ENCODE peak calls at places on chromosomes 13 and 19, in six cellular contexts. U is CD4-positive, alpha-beta memory T cell; Z is mesenchymal stem cell; J is fibroblast of lung; R is heart right ventricle; I is body of pancreas. V is an unnamed sample. For H3K4me1, the result is how much of the 10 kb centered on the place peaks cover.

GRCh38 chr19:13031917-13032623 is 36.8 kb downstream of the NFIX start:
- DNase-seq in U (no peak), Z (no peak), J (peak), R (no peak), I (no peak), V (no peak)

GRCh38 chr13:101575591-101575990 is 123.1 kb downstream of the ITGBL1 start:
- DNase-seq in U (no peak), Z (no peak), J (no peak), R (no peak), I (no peak), V (no peak)

GRCh38 chr19:50717891-50718254 is 1.7 kb downstream of the SHANK1 start:
- DNase-seq in U (no peak), Z (no peak), J (no peak), R (no peak), I (no peak), V (no peak)

GRCh38 chr13:29832899-29833298 is 17.5 kb downstream of the UBL3 start:
- DNase-seq in U (no peak), Z (no peak), J (no peak), R (no peak), I (no peak), V (no peak)

GRCh38 chr13:43072394-43072793 is 49.0 kb downstream of the DNAJC15 start:
- DNase-seq in U (no peak), Z (peak), J (no peak), R (no peak), I (peak), V (no peak)

GRCh38 chr19:38243279-38243673 is 12.9 kb downstream of the PPP1R14A start:
- DNase-seq in U (no peak), Z (no peak), J (no peak), R (no peak), I (no peak), V (no peak)

GRCh38 chr19:48859711-48860572 is 8.5 kb downstream of the PLEKHA4 start:
- DNase-seq in U (no peak), Z (no peak), J (no peak), R (no peak), I (peak), V (no peak)

GRCh38 chr13:113489549-113490495 is 689 bp downstream of the DCUN1D2 start:
- DNase-seq in U (peak), Z (peak), J (peak), R (peak), I (no peak), V (peak)

GRCh38 chr13:65830411-65831172 is 1399.5 kb downstream of the PCDH9 start:
- DNase-seq in U (no peak), Z (no peak), J (no peak), R (no peak), I (no peak), V (no peak)

GRCh38 chr13:30963794-30964193 is 31.3 kb downstream of the TEX26 start:
- DNase-seq in U (no peak), Z (no peak), J (peak), R (no peak), I (peak), V (no peak)

GRCh38 chr13:28532226-28533048 is 37.5 kb upstream of the FLT1 start:
- DNase-seq in U (no peak), Z (peak), J (no peak), R (peak), I (no peak), V (no peak)

GRCh38 chr19:38596057-38596981 is 21.4 kb downstream of the MAP4K1 start:
- DNase-seq in U (no peak), Z (peak), J (no peak), R (no peak), I (peak), V (peak)

GRCh38 chr13:99971576-99972189 is at the start of gene ZIC5:
- DNase-seq in U (peak), Z (no peak), J (no peak), R (no peak), I (no peak), V (no peak)

GRCh38 chr13:110683203-110683883 is 22.6 kb downstream of the CARS2 start:
- DNase-seq in U (peak), Z (peak), J (no peak), R (no peak), I (no peak), V (no peak)

GRCh38 chr13:113918981-113919646 is 54.8 kb downstream of the C13orf46 start:
- DNase-seq in U (no peak), Z (no peak), J (no peak), R (no peak), I (no peak), V (no peak)

GRCh38 chr19:17542793-17543582 is 12.5 kb upstream of the COLGALT1 start:
- DNase-seq in U (no peak), Z (no peak), J (no peak), R (no peak), I (no peak), V (no peak)
- H3K4me1 ChIP-seq in U (under half), Z (under half), J (under half), R (under half), I (under half), V (under half)

GRCh38 chr13:24660023-24660806 is 20.0 kb upstream of the ATP12A start:
- DNase-seq in U (no peak), Z (peak), J (no peak), R (no peak), I (no peak), V (no peak)

GRCh38 chr13:24663089-24663395 is 17.2 kb upstream of the ATP12A start:
- DNase-seq in U (no peak), Z (no peak), J (no peak), R (no peak), I (no peak), V (no peak)

GRCh38 chr13:24662195-24663088 is 17.8 kb upstream of the ATP12A start:
- DNase-seq in U (no peak), Z (no peak), J (no peak), R (no peak), I (no peak), V (no peak)

GRCh38 chr13:24659239-24659638 is 21.0 kb upstream of the ATP12A start:
- DNase-seq in U (no peak), Z (no peak), J (no peak), R (no peak), I (no peak), V (no peak)

DNA sequence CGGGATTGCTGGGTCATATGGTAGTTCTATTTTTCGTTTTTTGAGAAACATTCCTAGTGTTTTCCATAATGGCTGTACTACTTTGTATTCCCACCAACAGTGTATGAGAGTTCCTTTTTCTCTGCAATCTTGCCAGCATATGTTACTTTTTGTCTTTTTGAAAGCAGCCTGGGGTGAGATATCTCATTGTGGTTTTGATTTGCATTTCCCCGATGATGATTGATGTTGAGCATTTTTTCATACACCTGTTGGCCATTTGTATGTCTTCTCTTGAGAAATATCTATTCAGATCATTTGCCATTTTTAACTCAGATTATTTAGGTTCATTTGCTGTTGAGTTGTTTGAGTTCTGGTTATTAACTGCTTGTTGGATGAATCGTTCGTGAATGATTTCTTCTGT is 18.5 kb upstream of the ATP12A start:
- DNase-seq in U (no peak), Z (no peak), J (no peak), R (no peak), I (no peak), V (no peak)
- H3K4me1 ChIP-seq in U (under half), Z (under half), J (under half), R (under half), I (under half), V (under half)

GRCh38 chr19:7542556-7543348 is 7.2 kb downstream of the PNPLA6 start:
- DNase-seq in U (no peak), Z (no peak), J (no peak), R (no peak), I (no peak), V (peak)
- H3K4me1 ChIP-seq in U (under half), Z (under half), J (under half), R (under half), I (under half), V (under half)

DNA sequence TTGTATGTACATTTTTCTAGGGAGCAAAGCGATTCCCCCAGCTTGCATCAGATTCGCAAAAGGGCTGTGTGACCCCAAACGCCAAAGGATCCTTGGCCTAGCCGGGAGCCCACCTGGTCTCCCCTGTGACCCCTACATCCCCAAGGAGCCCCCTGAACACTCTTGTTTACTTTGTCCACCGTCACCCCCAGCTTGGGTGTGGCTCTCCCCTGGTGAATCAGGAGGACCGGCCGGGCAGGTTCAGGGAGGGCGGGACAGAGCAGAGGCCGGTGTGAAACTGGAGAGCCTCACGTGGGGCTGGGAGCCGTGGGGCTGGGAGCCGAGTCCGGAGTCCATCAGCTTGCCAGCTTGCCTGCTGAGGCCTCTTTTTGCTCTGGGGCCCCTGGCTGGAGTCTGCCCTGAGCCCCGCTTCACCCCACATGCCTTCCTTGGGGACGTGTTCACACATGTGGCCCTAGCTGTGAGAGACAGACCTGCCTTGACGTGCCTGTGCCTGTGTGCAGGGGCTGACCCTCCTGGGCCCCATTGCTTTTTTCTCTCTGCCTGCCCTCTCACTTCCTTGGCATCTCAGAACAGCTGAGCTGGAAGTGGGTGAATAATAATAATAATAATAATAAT is 2.0 kb downstream of the ITPKC start:
- DNase-seq in U (no peak), Z (peak), J (peak), R (peak), I (peak), V (peak)
- H3K4me1 ChIP-seq in U (half or more), Z (under half), J (under half), R (half or more), I (half or more), V (under half)

DNA sequence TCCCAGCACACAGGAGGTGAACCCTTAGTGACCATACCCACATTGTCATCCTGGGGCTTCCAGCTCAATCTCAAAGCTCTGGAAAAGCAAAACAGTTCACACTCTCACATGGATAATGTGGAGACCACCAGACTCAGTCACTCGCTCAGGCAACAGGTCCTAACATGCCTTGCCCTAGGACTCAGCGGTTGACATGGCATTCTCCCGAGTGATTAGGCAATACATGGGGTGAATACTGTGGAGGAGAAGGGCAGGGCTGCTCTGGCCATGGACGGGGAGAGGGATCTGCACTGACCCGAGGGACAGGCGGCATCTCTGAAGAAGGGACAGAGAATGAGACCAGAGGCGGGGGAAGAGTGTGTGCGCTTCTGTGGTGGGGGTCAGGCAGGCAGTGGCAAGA is 44.4 kb upstream of the EPHX3 start:
- DNase-seq in U (no peak), Z (no peak), J (no peak), R (no peak), I (no peak), V (no peak)
- H3K4me1 ChIP-seq in U (half or more), Z (under half), J (under half), R (half or more), I (half or more), V (half or more)

GRCh38 chr19:44738603-44739585 is 9.6 kb upstream of the BCL3 start:
- DNase-seq in U (no peak), Z (peak), J (peak), R (no peak), I (peak), V (no peak)
- H3K4me1 ChIP-seq in U (under half), Z (under half), J (under half), R (under half), I (half or more), V (under half)

GRCh38 chr13:46173656-46174055 is 8.3 kb downstream of the LCP1 start:
- DNase-seq in U (no peak), Z (no peak), J (no peak), R (no peak), I (no peak), V (no peak)
- H3K4me1 ChIP-seq in U (half or more), Z (under half), J (under half), R (under half), I (under half), V (under half)

GRCh38 chr19:3057275-3057714 is 5.0 kb downstream of the TLE5 start:
- DNase-seq in U (no peak), Z (no peak), J (peak), R (peak), I (peak), V (peak)

GRCh38 chr19:3059653-3060052 is 2.6 kb downstream of the TLE5 start:
- DNase-seq in U (no peak), Z (no peak), J (no peak), R (no peak), I (no peak), V (no peak)

GRCh38 chr19:3056454-3057016 is 5.8 kb downstream of the TLE5 start:
- DNase-seq in U (no peak), Z (no peak), J (no peak), R (no peak), I (no peak), V (no peak)

GRCh38 chr19:3058821-3059314 is 3.4 kb downstream of the TLE5 start:
- DNase-seq in U (no peak), Z (no peak), J (no peak), R (no peak), I (no peak), V (no peak)

GRCh38 chr19:3058009-3058820 is 4.1 kb downstream of the TLE5 start:
- DNase-seq in U (no peak), Z (no peak), J (no peak), R (no peak), I (no peak), V (no peak)
- H3K4me1 ChIP-seq in U (half or more), Z (half or more), J (under half), R (half or more), I (half or more), V (under half)